ENCODE peak calls at places on chromosomes 2 and 18, in eight cellular contexts. R, G, W, C, K, B, I and L are unnamed samples.

GRCh38 chr2:131120815-131121317 is 15.7 kb downstream of the PLEKHB2 start:
- DNase-seq in R (no peak), G (no peak), W (no peak), C (no peak), K (no peak), B (no peak), I (no peak), L (no peak)

GRCh38 chr18:73365018-73365417 is 497.2 kb upstream of the NETO1 start:
- DNase-seq in R (no peak), G (peak; percentile 95), W (no peak), C (no peak), K (peak; percentile 41), B (no peak), I (no peak), L (peak; percentile 44)

GRCh38 chr2:24913896-24914295 is 6.1 kb downstream of the ADCY3 start:
- DNase-seq in R (no peak), G (no peak), W (no peak), C (no peak), K (no peak), B (no peak), I (no peak), L (no peak)

GRCh38 chr2:61662990-61663389 is 124.8 kb upstream of the XPO1 start:
- DNase-seq in R (no peak), G (no peak), W (no peak), C (no peak), K (no peak), B (peak; percentile 61), I (no peak), L (no peak)

GRCh38 chr18:22347624-22348511 is 69.8 kb downstream of the CTAGE1 start:
- DNase-seq in R (no peak), G (peak; percentile 16), W (no peak), C (no peak), K (peak; percentile 42), B (no peak), I (no peak), L (no peak)

GRCh38 chr2:30197570-30197969 is 33.8 kb upstream of the LBH start:
- DNase-seq in R (no peak), G (no peak), W (no peak), C (peak; percentile 48), K (no peak), B (no peak), I (no peak), L (no peak)

GRCh38 chr2:193900292-193900691 is 1705.6 kb upstream of the TMEFF2 start:
- DNase-seq in R (no peak), G (no peak), W (no peak), C (no peak), K (no peak), B (no peak), I (no peak), L (no peak)

GRCh38 chr2:110866496-110866895 is 134.1 kb downstream of the ACOXL start:
- DNase-seq in R (no peak), G (no peak), W (peak; percentile 39), C (no peak), K (no peak), B (no peak), I (peak; percentile 28), L (no peak)

GRCh38 chr2:240584486-240585031 is 2.0 kb upstream of the CAPN10 start:
- DNase-seq in R (peak; percentile 46), G (no peak), W (peak; percentile 99), C (peak; percentile 75), K (peak; percentile 47), B (no peak), I (no peak), L (peak; percentile 55)

GRCh38 chr18:70276416-70277145 is 12.3 kb upstream of the SOCS6 start:
- DNase-seq in R (no peak), G (no peak), W (no peak), C (peak; percentile 15), K (no peak), B (no peak), I (no peak), L (no peak)

GRCh38 chr18:73942081-73942625 is 205.5 kb downstream of the FBXO15 start:
- DNase-seq in R (no peak), G (no peak), W (no peak), C (no peak), K (no peak), B (no peak), I (no peak), L (no peak)

GRCh38 chr2:154158101-154158500 is 286.4 kb downstream of the GALNT13 start:
- DNase-seq in R (no peak), G (no peak), W (no peak), C (no peak), K (no peak), B (no peak), I (no peak), L (no peak)

GRCh38 chr2:215749092-215749957 is 264.0 kb downstream of the MREG start:
- DNase-seq in R (peak; percentile 24), G (peak; percentile 64), W (no peak), C (no peak), K (peak; percentile 91), B (no peak), I (peak; percentile 89), L (peak; percentile 92)

GRCh38 chr2:235467586-235467985 is 26.3 kb upstream of the AGAP1 start:
- DNase-seq in R (no peak), G (peak; percentile 76), W (peak; percentile 56), C (no peak), K (peak; percentile 73), B (no peak), I (no peak), L (peak; percentile 58)

GRCh38 chr2:112021781-112022231 is 33.3 kb upstream of the TMEM87B start:
- DNase-seq in R (no peak), G (peak; percentile 45), W (no peak), C (no peak), K (peak; percentile 53), B (no peak), I (no peak), L (peak; percentile 18)

GRCh38 chr2:191345788-191346187 is 100.6 kb downstream of the MYO1B start:
- DNase-seq in R (no peak), G (peak; percentile 68), W (no peak), C (no peak), K (peak; percentile 24), B (no peak), I (no peak), L (peak; percentile 41)

GRCh38 chr2:120441744-120442471 is 96.0 kb downstream of the INHBB start:
- DNase-seq in R (no peak), G (peak; percentile 13), W (no peak), C (no peak), K (peak; percentile 25), B (peak; percentile 88), I (peak; percentile 18), L (peak; percentile 20)

GRCh38 chr2:162013514-162014205 is 60.4 kb downstream of the DPP4 start:
- DNase-seq in R (no peak), G (no peak), W (peak; percentile 15), C (no peak), K (no peak), B (no peak), I (no peak), L (no peak)

GRCh38 chr2:1653137-1653789 is 91.1 kb downstream of the PXDN start:
- DNase-seq in R (no peak), G (peak; percentile 98), W (no peak), C (no peak), K (peak; percentile 97), B (peak; percentile 32), I (peak; percentile 89), L (peak; percentile 99)

DNA sequence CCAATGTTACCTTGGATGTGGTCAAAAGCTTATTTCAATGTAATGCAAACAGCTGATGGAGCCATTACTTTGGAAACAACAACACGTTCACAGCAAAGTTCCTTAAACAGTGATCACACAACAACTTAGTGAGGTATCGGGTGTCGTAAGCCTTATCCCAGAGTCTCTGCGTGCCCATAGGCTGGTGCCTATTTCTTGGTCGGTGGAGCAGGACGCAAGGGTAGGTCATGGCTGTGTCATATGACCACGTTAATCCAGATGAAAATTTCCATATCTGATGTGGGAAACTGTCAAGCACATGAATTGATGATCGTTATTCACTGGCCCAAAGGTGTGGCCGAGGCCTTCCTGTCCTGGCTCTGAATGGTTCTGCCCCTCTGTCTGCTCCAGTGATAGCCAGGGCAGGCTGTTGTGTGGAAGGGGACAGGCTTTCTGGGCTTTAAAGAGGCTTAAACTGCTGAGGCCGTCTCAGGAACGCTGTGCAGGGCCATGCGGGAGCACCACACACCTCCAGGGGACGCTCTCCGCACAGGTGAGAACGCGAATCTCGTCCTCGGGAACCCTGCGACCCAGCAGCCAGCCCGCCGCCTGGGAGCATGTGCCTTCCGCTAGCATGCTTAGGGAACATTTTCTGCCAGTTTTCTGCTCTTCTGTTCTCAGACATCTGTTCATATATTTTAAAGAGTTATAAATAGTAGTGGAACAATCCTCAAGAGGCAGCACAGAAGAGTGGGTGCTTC is 90.6 kb downstream of the KCTD1 start:
- DNase-seq in R (no peak), G (no peak), W (no peak), C (peak; percentile 79), K (no peak), B (no peak), I (no peak), L (no peak)
- TF ChIP-seq CTCF in R (no peak), G (no peak), W (no peak), C (peak; percentile 88), K (no peak), B (no peak), I (no peak), L (no peak)

DNA sequence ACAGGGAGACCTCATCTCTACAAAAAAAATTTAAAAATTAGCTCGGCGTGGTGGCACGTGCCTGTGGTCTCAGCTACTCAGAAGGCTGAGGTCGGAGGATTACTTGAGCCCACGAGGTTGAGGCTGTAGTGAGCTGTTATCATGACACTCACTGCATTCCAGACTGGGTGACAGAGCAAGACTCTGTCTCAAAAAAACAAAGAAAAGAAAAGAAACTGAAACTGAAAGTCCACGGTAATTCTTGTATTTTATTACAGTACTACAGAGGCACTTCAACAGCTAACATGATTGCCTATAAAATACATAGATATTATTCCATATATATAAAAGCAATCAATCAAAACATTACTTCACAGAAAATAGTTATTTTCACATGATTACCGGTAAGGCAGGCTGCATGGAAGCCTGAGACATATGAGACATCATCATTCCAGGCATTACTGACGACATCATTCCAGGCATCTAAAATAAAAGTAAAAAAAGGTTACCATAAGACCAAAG is 23.1 kb downstream of the PRPF40A start:
- DNase-seq in R (no peak), G (peak; percentile 82), W (no peak), C (no peak), K (peak; percentile 60), B (no peak), I (no peak), L (peak; percentile 64)
- H3K4me3 ChIP-seq in R (peak overlapping the region; percentile 34), G (peak overlapping the region; percentile 40), W (no peak overlapping the region), C (no peak overlapping the region), K (peak overlapping the region; percentile 37), B (peak overlapping the region; percentile 0), I (peak overlapping the region; percentile 3), L (peak overlapping the region; percentile 37)

GRCh38 chr2:148039783-148040182 is 18.9 kb downstream of the MBD5 start:
- DNase-seq in R (no peak), G (no peak), W (no peak), C (no peak), K (no peak), B (no peak), I (no peak), L (no peak)
- TF ChIP-seq CTCF in R (no peak), G (no peak), W (no peak), C (no peak), K (no peak), B (no peak), I (no peak), L (no peak)

DNA sequence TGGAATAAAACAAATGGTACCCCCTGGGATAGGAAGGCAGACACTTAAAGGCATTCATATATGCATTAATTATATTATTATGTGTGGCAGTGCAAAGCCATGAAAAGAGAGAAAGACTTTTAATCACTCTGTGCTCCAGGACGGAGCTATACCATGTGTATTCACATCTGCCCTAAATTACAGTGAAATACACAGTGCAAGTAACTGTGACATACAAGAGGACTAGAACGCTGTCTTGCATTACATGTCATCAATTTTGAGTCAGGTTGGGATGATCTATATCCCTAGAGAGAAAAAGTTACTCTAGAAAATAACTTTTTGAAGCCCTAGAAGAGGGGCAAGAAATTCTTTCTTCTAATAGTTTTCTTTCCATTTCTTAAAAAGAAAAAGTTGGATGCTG is 236.0 kb downstream of the GULP1 start:
- DNase-seq in R (no peak), G (no peak), W (no peak), C (no peak), K (no peak), B (no peak), I (no peak), L (peak; percentile 13)
- H3K4me3 ChIP-seq in R (no peak overlapping the region), G (no peak overlapping the region), W (no peak overlapping the region), C (no peak overlapping the region), K (no peak overlapping the region), B (no peak overlapping the region), I (no peak overlapping the region), L (peak overlapping the region; percentile 14)